ENCODE peak calls at places on chromosomes 12 and 14, in nine cellular contexts. One of them, this sample, is unnamed.
A peak's percentile ranks its signal among the peaks of the same experiment; 100 is the strongest.

GRCh38 chr14:100604709-100605108 is 17.5 kb upstream of the BEGAIN start:
- DNase-seq in adipocyte: no peak
- DNase-seq in RWPE2: peak; percentile 67
- DNase-seq in tibial artery: peak; percentile 52
- DNase-seq in H7: peak; percentile 62
- DNase-seq in dorsolateral prefrontal cortex: no peak
- DNase-seq in PC-3: no peak
- DNase-seq in iPS DF 6.9: no peak
- DNase-seq in cardiac muscle cell: no peak
- DNase-seq in this sample: no peak

GRCh38 chr14:96265387-96265786 is 9.4 kb downstream of the BDKRB1 start:
- DNase-seq in iPS DF 6.9: no peak
- DNase-seq in RWPE2: no peak
- DNase-seq in dorsolateral prefrontal cortex: no peak
- DNase-seq in tibial artery: no peak
- DNase-seq in H7: no peak
- DNase-seq in PC-3: no peak
- DNase-seq in cardiac muscle cell: no peak
- DNase-seq in adipocyte: no peak
- DNase-seq in this sample: no peak

GRCh38 chr12:31228811-31229792 is 96.8 kb downstream of the SINHCAF start:
- DNase-seq in tibial artery: peak; percentile 77
- DNase-seq in adipocyte: no peak
- DNase-seq in iPS DF 6.9: no peak
- DNase-seq in PC-3: no peak
- DNase-seq in cardiac muscle cell: no peak
- DNase-seq in RWPE2: no peak
- DNase-seq in dorsolateral prefrontal cortex: no peak
- DNase-seq in H7: no peak
- DNase-seq in this sample: no peak

GRCh38 chr14:56322531-56322930 is 204.3 kb downstream of the PELI2 start:
- DNase-seq in iPS DF 6.9: no peak
- DNase-seq in dorsolateral prefrontal cortex: no peak
- DNase-seq in RWPE2: no peak
- DNase-seq in tibial artery: no peak
- DNase-seq in adipocyte: no peak
- DNase-seq in PC-3: no peak
- DNase-seq in H7: no peak
- DNase-seq in cardiac muscle cell: no peak
- DNase-seq in this sample: no peak

GRCh38 chr12:30268036-30268435 is 427.6 kb downstream of the IPO8 start:
- DNase-seq in cardiac muscle cell: peak; percentile 23
- DNase-seq in iPS DF 6.9: no peak
- DNase-seq in H7: no peak
- DNase-seq in dorsolateral prefrontal cortex: no peak
- DNase-seq in PC-3: no peak
- DNase-seq in RWPE2: no peak
- DNase-seq in tibial artery: no peak
- DNase-seq in adipocyte: peak; percentile 17
- DNase-seq in this sample: peak; percentile 66

GRCh38 chr14:75612157-75612556 is 33.7 kb downstream of the FLVCR2 start:
- DNase-seq in iPS DF 6.9: no peak
- DNase-seq in PC-3: no peak
- DNase-seq in dorsolateral prefrontal cortex: no peak
- DNase-seq in cardiac muscle cell: no peak
- DNase-seq in tibial artery: no peak
- DNase-seq in adipocyte: no peak
- DNase-seq in H7: no peak
- DNase-seq in RWPE2: no peak
- DNase-seq in this sample: no peak

GRCh38 chr14:52874389-52874788 is 76.5 kb downstream of the FERMT2 start:
- DNase-seq in dorsolateral prefrontal cortex: no peak
- DNase-seq in PC-3: no peak
- DNase-seq in RWPE2: no peak
- DNase-seq in adipocyte: peak; percentile 57
- DNase-seq in iPS DF 6.9: no peak
- DNase-seq in cardiac muscle cell: no peak
- DNase-seq in tibial artery: no peak
- DNase-seq in H7: no peak
- DNase-seq in this sample: no peak

GRCh38 chr14:77859934-77860570 is 60.1 kb downstream of the ADCK1 start:
- DNase-seq in iPS DF 6.9: no peak
- DNase-seq in PC-3: no peak
- DNase-seq in H7: no peak
- DNase-seq in adipocyte: no peak
- DNase-seq in cardiac muscle cell: no peak
- DNase-seq in tibial artery: no peak
- DNase-seq in RWPE2: no peak
- DNase-seq in dorsolateral prefrontal cortex: no peak
- DNase-seq in this sample: no peak

GRCh38 chr14:99514552-99515300 is 33.5 kb downstream of the CCNK start:
- DNase-seq in dorsolateral prefrontal cortex: no peak
- DNase-seq in RWPE2: no peak
- DNase-seq in adipocyte: no peak
- DNase-seq in H7: no peak
- DNase-seq in iPS DF 6.9: no peak
- DNase-seq in tibial artery: peak; percentile 63
- DNase-seq in cardiac muscle cell: no peak
- DNase-seq in PC-3: no peak
- DNase-seq in this sample: no peak

GRCh38 chr12:32418221-32418620 is 18.9 kb downstream of the FGD4 start:
- DNase-seq in cardiac muscle cell: no peak
- DNase-seq in dorsolateral prefrontal cortex: no peak
- DNase-seq in tibial artery: no peak
- DNase-seq in RWPE2: no peak
- DNase-seq in PC-3: no peak
- DNase-seq in iPS DF 6.9: no peak
- DNase-seq in adipocyte: no peak
- DNase-seq in H7: no peak
- DNase-seq in this sample: no peak

GRCh38 chr12:122946690-122947271 is 19.5 kb downstream of the ABCB9 start:
- DNase-seq in tibial artery: peak; percentile 96
- DNase-seq in adipocyte: peak; percentile 97
- DNase-seq in iPS DF 6.9: no peak
- DNase-seq in cardiac muscle cell: peak; percentile 97
- DNase-seq in PC-3: peak; percentile 99
- DNase-seq in H7: peak; percentile 54
- DNase-seq in RWPE2: peak; percentile 100
- DNase-seq in dorsolateral prefrontal cortex: peak; percentile 65
- DNase-seq in this sample: peak; percentile 99

GRCh38 chr14:69481815-69482568 is 2.5 kb upstream of the PLEKHD1 start:
- DNase-seq in H7: no peak
- DNase-seq in cardiac muscle cell: no peak
- DNase-seq in iPS DF 6.9: no peak
- DNase-seq in PC-3: no peak
- DNase-seq in adipocyte: no peak
- DNase-seq in dorsolateral prefrontal cortex: no peak
- DNase-seq in RWPE2: no peak
- DNase-seq in tibial artery: no peak
- DNase-seq in this sample: no peak
- H3K27me3 ChIP-seq in H7: peaks cover 51% of the 10 kb centered on the region
- H3K27me3 ChIP-seq in cardiac muscle cell: peaks cover 91% of the 10 kb centered on the region
- H3K27me3 ChIP-seq in iPS DF 6.9: peaks cover 32% of the 10 kb centered on the region
- H3K27me3 ChIP-seq in PC-3: peaks cover 42% of the 10 kb centered on the region
- H3K27me3 ChIP-seq in adipocyte: peaks cover 37% of the 10 kb centered on the region
- H3K27me3 ChIP-seq in dorsolateral prefrontal cortex: peaks cover 23% of the 10 kb centered on the region
- H3K27me3 ChIP-seq in RWPE2: peaks cover 47% of the 10 kb centered on the region
- H3K27me3 ChIP-seq in tibial artery: peaks cover 44% of the 10 kb centered on the region
- H3K27me3 ChIP-seq in this sample: peaks cover 56% of the 10 kb centered on the region

DNA sequence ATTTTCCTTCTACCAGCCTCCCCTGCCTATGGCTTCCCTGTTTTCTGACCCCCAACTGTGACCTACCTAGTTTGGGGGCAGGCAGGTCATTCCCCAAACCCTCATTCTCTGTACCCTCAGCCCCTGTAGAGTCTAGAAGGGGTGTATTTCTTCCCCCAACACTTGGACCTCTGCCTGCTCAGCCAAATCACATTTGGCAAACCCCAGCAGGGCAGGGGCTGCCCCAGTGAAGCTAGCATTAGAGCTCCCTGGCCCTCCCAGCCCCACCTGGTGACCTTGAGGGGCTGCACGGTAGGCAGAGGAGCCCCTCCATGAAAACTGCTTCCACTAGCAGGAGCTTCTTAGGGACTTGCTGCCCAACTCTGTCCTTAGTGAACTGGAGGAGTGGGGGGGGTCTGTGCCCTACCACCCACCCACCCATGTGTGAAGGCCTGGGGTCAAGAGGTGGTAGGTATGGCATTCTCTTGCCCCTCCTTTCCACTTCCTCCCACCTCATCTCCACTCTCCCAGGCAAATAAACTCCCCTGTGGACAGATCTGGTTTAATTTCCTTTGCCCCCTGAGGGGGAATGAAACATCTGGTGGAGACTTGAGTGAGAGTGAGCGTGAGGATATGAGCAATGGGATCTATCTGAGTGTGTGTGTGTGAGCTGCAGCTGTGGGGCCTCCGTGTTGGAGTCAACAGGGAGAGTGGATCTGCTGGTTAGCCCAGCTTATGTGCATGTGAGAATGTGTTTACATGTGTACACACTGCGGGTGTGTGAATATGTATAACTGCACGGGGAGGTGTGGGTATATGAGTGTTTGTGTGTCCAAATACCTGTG is 1.6 kb downstream of the NXPH4 start:
- DNase-seq in cardiac muscle cell: no peak
- DNase-seq in adipocyte: no peak
- DNase-seq in RWPE2: no peak
- DNase-seq in tibial artery: no peak
- DNase-seq in dorsolateral prefrontal cortex: no peak
- DNase-seq in iPS DF 6.9: no peak
- DNase-seq in H7: no peak
- DNase-seq in PC-3: peak; percentile 52
- DNase-seq in this sample: no peak
- H3K27me3 ChIP-seq in cardiac muscle cell: peaks cover 97% of the 10 kb centered on the region
- H3K27me3 ChIP-seq in adipocyte: peaks cover 7% of the 10 kb centered on the region
- H3K27me3 ChIP-seq in RWPE2: peaks cover 74% of the 10 kb centered on the region
- H3K27me3 ChIP-seq in tibial artery: peaks cover 84% of the 10 kb centered on the region
- H3K27me3 ChIP-seq in dorsolateral prefrontal cortex: peaks cover 68% of the 10 kb centered on the region
- H3K27me3 ChIP-seq in iPS DF 6.9: peaks cover 77% of the 10 kb centered on the region
- H3K27me3 ChIP-seq in H7: peaks cover 92% of the 10 kb centered on the region
- H3K27me3 ChIP-seq in PC-3: peaks cover 19% of the 10 kb centered on the region
- H3K27me3 ChIP-seq in this sample: peaks cover 69% of the 10 kb centered on the region

GRCh38 chr12:4284306-4284705 is 10.7 kb downstream of the CCND2 start:
- DNase-seq in RWPE2: no peak
- DNase-seq in dorsolateral prefrontal cortex: no peak
- DNase-seq in tibial artery: no peak
- DNase-seq in iPS DF 6.9: no peak
- DNase-seq in PC-3: no peak
- DNase-seq in cardiac muscle cell: no peak
- DNase-seq in adipocyte: no peak
- DNase-seq in H7: peak; percentile 25
- DNase-seq in this sample: no peak
- H3K27me3 ChIP-seq in RWPE2: no peaks in the 10 kb centered on the region
- H3K27me3 ChIP-seq in dorsolateral prefrontal cortex: no peaks in the 10 kb centered on the region
- H3K27me3 ChIP-seq in tibial artery: no peaks in the 10 kb centered on the region
- H3K27me3 ChIP-seq in iPS DF 6.9: no peaks in the 10 kb centered on the region
- H3K27me3 ChIP-seq in PC-3: peaks cover 37% of the 10 kb centered on the region
- H3K27me3 ChIP-seq in cardiac muscle cell: no peaks in the 10 kb centered on the region
- H3K27me3 ChIP-seq in adipocyte: no peaks in the 10 kb centered on the region
- H3K27me3 ChIP-seq in H7: no peaks in the 10 kb centered on the region
- H3K27me3 ChIP-seq in this sample: peaks cover 10% of the 10 kb centered on the region

GRCh38 chr14:37586783-37587428 is 8.1 kb downstream of the FOXA1 start:
- DNase-seq in iPS DF 6.9: no peak
- DNase-seq in dorsolateral prefrontal cortex: no peak
- DNase-seq in cardiac muscle cell: no peak
- DNase-seq in RWPE2: no peak
- DNase-seq in tibial artery: no peak
- DNase-seq in H7: no peak
- DNase-seq in adipocyte: no peak
- DNase-seq in PC-3: peak; percentile 44
- DNase-seq in this sample: no peak
- H3K27me3 ChIP-seq in iPS DF 6.9: peaks cover 63% of the 10 kb centered on the region
- H3K27me3 ChIP-seq in dorsolateral prefrontal cortex: peaks cover 96% of the 10 kb centered on the region
- H3K27me3 ChIP-seq in cardiac muscle cell: peaks cover 100% of the 10 kb centered on the region
- H3K27me3 ChIP-seq in RWPE2: no peaks in the 10 kb centered on the region
- H3K27me3 ChIP-seq in tibial artery: peaks cover 96% of the 10 kb centered on the region
- H3K27me3 ChIP-seq in H7: peaks cover 98% of the 10 kb centered on the region
- H3K27me3 ChIP-seq in adipocyte: peaks cover 74% of the 10 kb centered on the region
- H3K27me3 ChIP-seq in PC-3: no peaks in the 10 kb centered on the region
- H3K27me3 ChIP-seq in this sample: peaks cover 88% of the 10 kb centered on the region

DNA sequence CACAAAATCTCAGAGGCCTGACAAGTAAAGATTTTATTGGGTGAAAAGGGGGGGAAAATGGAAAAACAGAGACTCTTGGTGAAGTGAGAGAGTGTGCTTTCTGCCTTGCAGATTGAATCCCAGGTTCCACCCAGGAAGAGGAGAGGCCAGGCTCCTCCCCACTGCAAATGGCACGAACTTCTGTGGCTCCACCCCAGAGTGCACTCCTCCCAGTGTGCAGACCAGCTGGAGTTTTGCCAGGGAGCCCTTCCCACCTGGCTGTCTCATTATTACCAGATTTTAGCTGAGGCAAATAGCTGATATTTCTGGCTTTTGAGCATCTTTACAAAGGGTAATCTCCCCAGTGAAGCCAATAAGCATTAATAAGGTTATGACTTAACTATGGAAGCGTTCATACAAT is 51.9 kb downstream of the TESPA1 start:
- DNase-seq in dorsolateral prefrontal cortex: no peak
- DNase-seq in cardiac muscle cell: peak; percentile 15
- DNase-seq in iPS DF 6.9: no peak
- DNase-seq in PC-3: peak; percentile 41
- DNase-seq in RWPE2: no peak
- DNase-seq in tibial artery: no peak
- DNase-seq in H7: no peak
- DNase-seq in adipocyte: no peak
- DNase-seq in this sample: no peak
- H3K27me3 ChIP-seq in dorsolateral prefrontal cortex: no peaks in the 10 kb centered on the region
- H3K27me3 ChIP-seq in cardiac muscle cell: no peaks in the 10 kb centered on the region
- H3K27me3 ChIP-seq in iPS DF 6.9: no peaks in the 10 kb centered on the region
- H3K27me3 ChIP-seq in PC-3: no peaks in the 10 kb centered on the region
- H3K27me3 ChIP-seq in RWPE2: no peaks in the 10 kb centered on the region
- H3K27me3 ChIP-seq in tibial artery: no peaks in the 10 kb centered on the region
- H3K27me3 ChIP-seq in H7: no peaks in the 10 kb centered on the region
- H3K27me3 ChIP-seq in adipocyte: no peaks in the 10 kb centered on the region
- H3K27me3 ChIP-seq in this sample: no peaks in the 10 kb centered on the region

GRCh38 chr12:52399756-52400155 is 6.4 kb downstream of the KRT82 start:
- DNase-seq in H7: no peak
- DNase-seq in adipocyte: no peak
- DNase-seq in dorsolateral prefrontal cortex: no peak
- DNase-seq in cardiac muscle cell: no peak
- DNase-seq in RWPE2: no peak
- DNase-seq in iPS DF 6.9: no peak
- DNase-seq in tibial artery: no peak
- DNase-seq in PC-3: no peak
- DNase-seq in this sample: no peak
- H3K27me3 ChIP-seq in H7: no peaks in the 10 kb centered on the region
- H3K27me3 ChIP-seq in adipocyte: peaks cover 87% of the 10 kb centered on the region
- H3K27me3 ChIP-seq in dorsolateral prefrontal cortex: no peaks in the 10 kb centered on the region
- H3K27me3 ChIP-seq in cardiac muscle cell: peaks cover 26% of the 10 kb centered on the region
- H3K27me3 ChIP-seq in RWPE2: no peaks in the 10 kb centered on the region
- H3K27me3 ChIP-seq in iPS DF 6.9: no peaks in the 10 kb centered on the region
- H3K27me3 ChIP-seq in tibial artery: peaks cover 28% of the 10 kb centered on the region
- H3K27me3 ChIP-seq in PC-3: no peaks in the 10 kb centered on the region
- H3K27me3 ChIP-seq in this sample: peaks cover 17% of the 10 kb centered on the region

GRCh38 chr12:3464561-3464960 is 26.4 kb upstream of the PRMT8 start:
- DNase-seq in RWPE2: peak; percentile 19
- DNase-seq in adipocyte: no peak
- DNase-seq in H7: no peak
- DNase-seq in PC-3: peak; percentile 10
- DNase-seq in iPS DF 6.9: no peak
- DNase-seq in tibial artery: no peak
- DNase-seq in cardiac muscle cell: no peak
- DNase-seq in dorsolateral prefrontal cortex: no peak
- DNase-seq in this sample: no peak
- H3K27me3 ChIP-seq in RWPE2: no peaks in the 10 kb centered on the region
- H3K27me3 ChIP-seq in adipocyte: peaks cover 61% of the 10 kb centered on the region
- H3K27me3 ChIP-seq in H7: no peaks in the 10 kb centered on the region
- H3K27me3 ChIP-seq in PC-3: no peaks in the 10 kb centered on the region
- H3K27me3 ChIP-seq in iPS DF 6.9: no peaks in the 10 kb centered on the region
- H3K27me3 ChIP-seq in tibial artery: peaks cover 11% of the 10 kb centered on the region
- H3K27me3 ChIP-seq in cardiac muscle cell: peaks cover 3% of the 10 kb centered on the region
- H3K27me3 ChIP-seq in dorsolateral prefrontal cortex: peaks cover 3% of the 10 kb centered on the region
- H3K27me3 ChIP-seq in this sample: peaks cover 13% of the 10 kb centered on the region

This sample was measured in astrocyte.